ENCODE peak calls at places on chromosomes 12 and 14, in five cellular contexts. H is breast epithelium, G is ovary, I is prostate gland, K is Peyer's patch. A is an unnamed sample.

GRCh38 chr14:61875483-61875882 is 113.3 kb downstream of the SNAPC1 start:
- DNase-seq in H (no peak), I (no peak), G (no peak), K (no peak), A (no peak)

GRCh38 chr14:22002860-22003284 is 329.3 kb upstream of the OR4E1 start:
- DNase-seq in G (no peak), K (no peak), I (no peak), H (no peak), A (no peak)

GRCh38 chr14:100063314-100063941 is 1.8 kb upstream of the EVL start:
- DNase-seq in K (no peak), H (no peak), I (no peak), G (no peak), A (no peak)

GRCh38 chr14:105178069-105178867 is 2.8 kb downstream of the NUDT14 start:
- DNase-seq in H (no peak), G (no peak), I (no peak), K (no peak), A (no peak)

GRCh38 chr12:111775205-111776193 is 8.8 kb downstream of the ALDH2 start:
- DNase-seq in K (peak; percentile 69), G (peak; percentile 85), I (peak; percentile 89), H (peak; percentile 70), A (peak; percentile 95)

GRCh38 chr12:123621619-123622530 is 11.6 kb downstream of the EIF2B1 start:
- DNase-seq in H (no peak), I (no peak), K (no peak), G (no peak), A (no peak)

GRCh38 chr12:49503674-49504180 is 35.1 kb upstream of the KCNH3 start:
- DNase-seq in K (no peak), H (no peak), I (peak; percentile 40), G (no peak), A (no peak)

GRCh38 chr12:117093918-117094630 is 5.1 kb downstream of the TESC start:
- DNase-seq in G (no peak), I (no peak), K (peak; percentile 22), H (no peak), A (no peak)

GRCh38 chr12:45259732-45260480 is 44.0 kb downstream of the ANO6 start:
- DNase-seq in I (no peak), G (no peak), H (no peak), K (no peak), A (no peak)

GRCh38 chr12:118714051-118714460 is 267.3 kb upstream of the SRRM4 start:
- DNase-seq in I (no peak), K (no peak), H (no peak), G (no peak), A (no peak)

GRCh38 chr12:38156497-38157245 is 159.9 kb upstream of the ALG10B start:
- DNase-seq in I (no peak), K (no peak), H (peak; percentile 10), G (peak; percentile 10), A (no peak)

GRCh38 chr14:101024686-101025085 is 121.2 kb upstream of the RTL1 start:
- DNase-seq in I (no peak), G (no peak), H (no peak), K (peak; percentile 6), A (peak; percentile 29)

GRCh38 chr14:97129639-97130038 is 332.5 kb downstream of the VRK1 start:
- DNase-seq in K (no peak), G (no peak), H (no peak), I (no peak), A (no peak)
- TF ChIP-seq POLR2A in K (no peak), G (no peak), H (no peak), I (no peak), A (no peak)

GRCh38 chr12:591571-592505 is 71.4 kb downstream of the NINJ2 start:
- DNase-seq in G (no peak), H (no peak), K (peak; percentile 6), I (no peak), A (no peak)

GRCh38 chr12:590206-590750 is 73.0 kb downstream of the NINJ2 start:
- DNase-seq in G (no peak), H (no peak), K (peak; percentile 24), I (no peak), A (no peak)

GRCh38 chr12:593396-593976 is 69.8 kb downstream of the NINJ2 start:
- DNase-seq in I (no peak), K (peak; percentile 3), G (no peak), H (no peak), A (peak; percentile 15)

GRCh38 chr12:588658-589057 is 74.6 kb downstream of the NINJ2 start:
- DNase-seq in H (no peak), I (no peak), G (no peak), K (no peak), A (no peak)

DNA sequence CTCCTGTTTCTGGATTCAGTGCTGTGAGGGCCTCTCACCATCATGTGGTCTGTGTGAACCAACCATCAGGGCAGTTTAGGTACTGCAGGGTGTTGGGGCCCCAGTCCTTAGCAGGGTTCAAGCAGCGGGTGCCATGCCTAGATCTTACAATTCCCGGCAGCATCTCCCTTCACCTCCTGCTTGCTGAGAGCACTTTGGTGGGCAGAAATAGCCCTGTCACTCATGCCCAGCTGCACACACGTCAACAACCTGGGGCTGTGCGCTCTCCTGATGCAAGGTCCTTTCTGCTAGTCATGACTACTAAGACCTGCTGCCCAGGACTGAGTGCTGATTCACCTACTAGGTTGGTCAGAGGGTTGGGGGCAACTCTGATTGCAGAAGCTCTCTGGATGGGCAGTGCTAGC is 72.1 kb downstream of the NINJ2 start:
- DNase-seq in K (peak; percentile 18), H (no peak), G (no peak), I (no peak), A (peak; percentile 67)
- TF ChIP-seq CTCF in K (no peak), H (no peak), G (no peak), I (no peak), A (no peak)

GRCh38 chr14:74495356-74495755 is 1.8 kb downstream of the ISCA2 start:
- DNase-seq in G (no peak), H (no peak), I (no peak), K (no peak), A (no peak)
- TF ChIP-seq POLR2A in G (no peak), H (no peak), I (no peak), K (no peak), A (no peak)

GRCh38 chr12:13358391-13358905 is 161.9 kb downstream of the EMP1 start:
- DNase-seq in I (no peak), H (no peak), G (no peak), K (no peak), A (no peak)
- TF ChIP-seq CTCF in I (no peak), H (no peak), G (no peak), K (no peak), A (no peak)

DNA sequence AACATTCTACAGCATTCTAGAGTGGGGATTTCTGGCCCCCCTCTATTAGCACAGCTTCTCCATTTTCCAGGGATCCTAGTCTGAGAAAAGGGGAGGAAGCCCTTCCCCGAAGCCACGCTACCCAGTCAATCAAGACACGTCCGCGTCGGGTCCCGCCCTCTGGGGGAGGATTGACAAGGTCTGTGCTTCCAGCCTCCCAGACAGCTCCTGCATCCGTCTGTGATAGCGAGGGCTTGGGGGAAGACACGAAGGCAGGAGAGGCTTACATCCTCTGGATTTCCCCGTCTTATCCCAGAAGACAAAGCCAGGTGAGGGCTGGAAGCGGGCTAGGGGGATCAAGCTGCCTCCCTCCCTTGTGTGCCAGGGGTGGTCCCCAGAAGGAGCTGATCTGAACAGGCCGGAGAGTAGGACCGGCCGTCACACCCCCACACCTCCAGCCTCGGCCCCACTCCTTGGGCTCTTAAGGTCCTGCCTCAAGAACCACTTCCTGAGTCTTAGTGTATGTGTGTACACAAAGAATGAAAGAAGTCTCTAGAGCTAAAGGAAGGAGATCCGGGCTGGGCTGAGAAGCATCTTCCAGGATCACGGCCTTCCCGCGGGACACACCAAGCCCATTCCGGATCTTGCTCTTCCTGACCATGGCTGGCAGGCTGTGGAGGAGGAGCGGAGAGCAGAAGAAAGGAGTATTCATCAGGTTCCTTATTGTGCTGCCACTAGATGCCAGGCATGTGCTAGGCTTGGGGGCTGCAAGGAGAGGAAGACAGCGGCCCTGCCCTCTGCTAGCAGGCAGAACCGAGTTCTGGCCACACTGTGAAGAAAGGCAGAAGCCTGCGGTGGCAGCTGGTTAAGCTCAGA is 1.0 kb upstream of the CD63 start:
- DNase-seq in G (peak; percentile 89), K (peak; percentile 88), I (peak; percentile 93), H (peak; percentile 84), A (peak; percentile 98)
- TF ChIP-seq POLR2A in G (peak; percentile 48), K (no peak), I (peak; percentile 78), H (peak; percentile 22), A (no peak)

GRCh38 chr12:69704357-69704756 is 5.3 kb upstream of the BEST3 start:
- DNase-seq in I (no peak), H (no peak), K (no peak), G (no peak), A (no peak)

GRCh38 chr12:69703146-69703642 is 4.1 kb upstream of the BEST3 start:
- DNase-seq in I (no peak), G (no peak), K (no peak), H (no peak), A (no peak)

GRCh38 chr12:69714542-69714941 is 15.4 kb upstream of the BEST3 start:
- DNase-seq in G (no peak), I (no peak), K (no peak), H (no peak), A (no peak)

GRCh38 chr12:69712826-69713225 is 13.7 kb upstream of the BEST3 start:
- DNase-seq in K (no peak), H (no peak), I (no peak), G (no peak), A (no peak)

DNA sequence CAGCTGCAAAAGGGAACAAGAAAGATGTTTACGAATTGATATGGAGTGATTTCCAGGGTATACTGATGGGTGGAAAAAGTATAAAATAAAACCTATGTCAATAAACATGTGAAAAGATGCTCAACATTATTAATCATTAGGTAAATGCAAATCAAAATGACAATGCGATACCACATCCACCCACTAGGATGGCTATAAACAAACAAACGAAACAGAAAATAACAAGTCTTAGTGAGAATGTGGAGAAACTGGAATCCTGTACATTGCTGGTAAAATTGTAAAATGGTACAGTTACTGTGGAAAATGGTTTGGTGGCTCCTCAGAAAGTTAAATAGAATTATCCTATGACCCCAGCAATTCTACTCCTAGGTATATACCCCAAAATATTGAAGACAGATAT is 9.5 kb upstream of the BEST3 start:
- DNase-seq in I (no peak), H (no peak), K (no peak), G (no peak), A (no peak)
- TF ChIP-seq CTCF in I (no peak), H (no peak), K (no peak), G (no peak), A (no peak)

DNA sequence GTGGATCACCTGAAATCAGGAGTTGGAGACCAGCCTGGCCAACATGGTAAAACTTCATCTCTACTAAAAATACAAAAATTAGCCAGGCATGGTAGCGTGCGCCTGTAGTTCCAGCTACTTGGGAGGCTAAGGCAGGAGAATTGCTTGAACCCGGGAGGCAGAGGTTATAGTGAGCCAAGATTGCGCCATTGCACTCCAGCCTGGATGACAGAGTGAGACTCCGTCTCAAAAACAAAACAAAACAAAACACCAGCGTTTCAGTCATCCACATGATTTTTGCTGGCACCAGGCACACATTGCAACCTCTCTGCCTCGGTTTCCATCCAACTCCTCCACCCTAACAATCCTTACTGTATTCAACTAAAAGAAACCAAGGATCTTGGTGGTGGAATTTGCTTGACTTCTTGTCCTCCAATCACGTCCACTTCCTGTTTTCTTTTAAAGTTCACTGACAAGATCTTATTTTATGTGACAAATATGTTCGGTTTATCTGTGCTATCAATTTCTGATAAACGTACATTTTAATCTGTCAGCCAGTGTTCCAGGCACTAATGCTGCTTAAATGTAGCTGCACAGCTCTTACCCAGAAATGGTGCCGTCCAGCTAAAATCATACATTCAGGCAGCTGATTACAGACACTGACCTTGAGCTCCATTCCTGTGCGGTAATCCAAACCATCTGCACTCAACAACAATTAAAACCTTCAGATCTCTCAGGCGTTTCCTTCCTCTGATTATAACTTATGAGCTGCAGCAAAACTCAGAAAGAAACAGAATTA is 26.7 kb upstream of the RASSF3 start:
- DNase-seq in I (no peak), G (no peak), K (no peak), H (no peak), A (no peak)
- TF ChIP-seq POLR2A in I (no peak), G (no peak), K (no peak), H (no peak), A (no peak)

A was measured in lower leg skin.